ENCODE peak calls at places on chromosomes 12 and 14, in eight cellular contexts. B is fibroblast of lung, Y is mesenchymal stem cell, H is astrocyte, L is kidney, S is neural progenitor cell, D is PC-3, O is SK-N-SH. A is an unnamed sample. For H3K36me3, the result is how much of the 10 kb centered on the place peaks cover.

GRCh38 chr14:93008381-93008780 is 85.4 kb downstream of the CHGA start:
- DNase-seq in Y (no peak), S (no peak), H (peak), D (peak), L (no peak), B (peak), O (peak), A (no peak)

GRCh38 chr12:49945394-49946080 is 5.0 kb upstream of the AQP2 start:
- DNase-seq in Y (peak), B (peak), H (peak), L (peak), O (peak), S (peak), D (peak), A (peak)

GRCh38 chr12:3658327-3659163 is 94.4 kb downstream of the CRACR2A start:
- DNase-seq in B (peak), D (peak), O (no peak), L (no peak), Y (peak), H (no peak), S (peak), A (peak)

GRCh38 chr12:121038861-121039654 is at the start of gene OASL:
- DNase-seq in B (peak), S (no peak), L (no peak), D (peak), H (no peak), O (peak), Y (no peak), A (peak)

GRCh38 chr14:34181308-34181707 is 230.4 kb upstream of the EGLN3 start:
- DNase-seq in S (peak), D (no peak), Y (no peak), L (no peak), O (no peak), H (no peak), B (no peak), A (no peak)

GRCh38 chr12:119949594-119949993 is 39.4 kb upstream of the BICDL1 start:
- DNase-seq in L (no peak), H (no peak), O (no peak), Y (no peak), S (no peak), B (no peak), D (no peak), A (peak)

GRCh38 chr12:64569923-64570595 is 40.2 kb upstream of the RASSF3 start:
- DNase-seq in S (no peak), O (no peak), L (no peak), H (no peak), Y (no peak), D (no peak), B (peak), A (peak)

GRCh38 chr14:51817326-51817725 is 43.1 kb upstream of the GNG2 start:
- DNase-seq in Y (no peak), S (no peak), H (no peak), L (no peak), D (no peak), B (no peak), O (no peak), A (no peak)

GRCh38 chr12:105479710-105480109 is 149.2 kb downstream of the C12orf75 start:
- DNase-seq in D (no peak), Y (no peak), S (no peak), L (no peak), B (no peak), O (no peak), H (no peak), A (no peak)

GRCh38 chr12:546265-546919 is 86.7 kb downstream of the B4GALNT3 start:
- DNase-seq in S (no peak), D (no peak), O (no peak), L (no peak), Y (no peak), B (no peak), H (no peak), A (no peak)

GRCh38 chr14:39025810-39026627 is 77.0 kb downstream of the SEC23A start:
- DNase-seq in B (no peak), S (no peak), L (no peak), O (no peak), H (no peak), Y (peak), D (no peak), A (no peak)

GRCh38 chr14:20791199-20791996 is 10.3 kb downstream of the RNASE6 start:
- DNase-seq in O (no peak), S (no peak), B (no peak), Y (no peak), H (no peak), L (no peak), D (no peak), A (no peak)

GRCh38 chr14:63517354-63517753 is 25.8 kb downstream of the PPP2R5E start:
- DNase-seq in O (no peak), S (no peak), Y (no peak), L (no peak), B (no peak), H (no peak), D (no peak), A (no peak)

GRCh38 chr14:70662816-70663215 is 21.1 kb downstream of the TTC9 start:
- DNase-seq in B (no peak), O (no peak), D (peak), Y (no peak), S (no peak), L (no peak), H (no peak), A (no peak)

GRCh38 chr14:101504096-101504948 is 57.0 kb upstream of the DIO3 start:
- DNase-seq in Y (no peak), H (no peak), O (no peak), S (no peak), B (no peak), L (peak), D (no peak), A (no peak)

GRCh38 chr14:104766256-104766862 is 13.4 kb downstream of the SIVA1 start:
- DNase-seq in O (no peak), B (no peak), Y (no peak), H (no peak), S (no peak), D (no peak), L (no peak), A (no peak)

GRCh38 chr12:77357654-77358053 is 292.3 kb upstream of the E2F7 start:
- DNase-seq in O (no peak), L (no peak), B (no peak), S (no peak), D (peak), H (no peak), Y (no peak), A (no peak)

GRCh38 chr12:31820832-31821231 is 92.0 kb upstream of the AMN1 start:
- DNase-seq in B (no peak), Y (no peak), L (no peak), S (no peak), O (no peak), D (no peak), H (no peak), A (no peak)

GRCh38 chr14:94009767-94010166 is 12.7 kb downstream of the CCDC197 start:
- DNase-seq in B (peak), L (peak), S (no peak), O (no peak), D (peak), H (peak), Y (no peak), A (no peak)

GRCh38 chr14:96204151-96205058 is at the start of gene BDKRB2:
- DNase-seq in D (peak), L (peak), O (peak), Y (peak), S (peak), B (peak), H (peak), A (no peak)

GRCh38 chr12:5633102-5633501 is 201.2 kb downstream of the NTF3 start:
- DNase-seq in D (no peak), O (no peak), L (no peak), B (no peak), Y (no peak), H (no peak), S (no peak), A (no peak)

GRCh38 chr14:92447416-92448197 is 66.0 kb upstream of the RIN3 start:
- DNase-seq in B (no peak), L (no peak), D (no peak), H (no peak), Y (no peak), O (no peak), S (no peak), A (no peak)

GRCh38 chr12:6540181-6540877 is 6.0 kb downstream of the GAPDH start:
- DNase-seq in B (peak), S (peak), O (peak), H (peak), L (peak), D (peak), Y (peak), A (peak)

GRCh38 chr14:92252291-92252690 is 70.7 kb upstream of the SLC24A4 start:
- DNase-seq in D (no peak), B (no peak), L (no peak), Y (no peak), O (no peak), H (no peak), S (no peak), A (no peak)

GRCh38 chr12:45518516-45519235 is 210.8 kb upstream of the ARID2 start:
- DNase-seq in H (no peak), Y (no peak), L (no peak), O (peak), D (no peak), S (no peak), B (no peak), A (no peak)

GRCh38 chr14:68702578-68702977 is 90.3 kb downstream of the ZFP36L1 start:
- DNase-seq in D (no peak), O (no peak), B (no peak), S (no peak), L (no peak), H (no peak), Y (no peak), A (no peak)

GRCh38 chr12:116959845-116960514 is 49.2 kb downstream of the FBXW8 start:
- DNase-seq in D (peak), Y (no peak), O (peak), L (no peak), B (no peak), H (peak), S (no peak), A (no peak)

GRCh38 chr12:124094733-124095132 is 121.7 kb downstream of the ZNF664 start:
- DNase-seq in H (no peak), B (no peak), Y (no peak), L (no peak), D (peak), S (no peak), O (no peak), A (no peak)

GRCh38 chr14:100564506-100564905 is 22.7 kb downstream of the BEGAIN start:
- DNase-seq in B (no peak), Y (no peak), S (no peak), H (no peak), L (no peak), O (no peak), D (no peak), A (no peak)

GRCh38 chr12:117076410-117077372 is 22.5 kb downstream of the TESC start:
- DNase-seq in D (peak), H (no peak), Y (no peak), L (peak), B (no peak), O (no peak), S (no peak), A (no peak)

GRCh38 chr12:28513983-28514382 is 323.7 kb downstream of the CCDC91 start:
- DNase-seq in L (no peak), Y (no peak), O (no peak), D (no peak), S (no peak), B (no peak), H (no peak), A (no peak)

GRCh38 chr12:28512876-28513275 is 322.6 kb downstream of the CCDC91 start:
- DNase-seq in D (no peak), Y (no peak), B (no peak), H (no peak), O (no peak), L (no peak), S (no peak), A (no peak)

DNA sequence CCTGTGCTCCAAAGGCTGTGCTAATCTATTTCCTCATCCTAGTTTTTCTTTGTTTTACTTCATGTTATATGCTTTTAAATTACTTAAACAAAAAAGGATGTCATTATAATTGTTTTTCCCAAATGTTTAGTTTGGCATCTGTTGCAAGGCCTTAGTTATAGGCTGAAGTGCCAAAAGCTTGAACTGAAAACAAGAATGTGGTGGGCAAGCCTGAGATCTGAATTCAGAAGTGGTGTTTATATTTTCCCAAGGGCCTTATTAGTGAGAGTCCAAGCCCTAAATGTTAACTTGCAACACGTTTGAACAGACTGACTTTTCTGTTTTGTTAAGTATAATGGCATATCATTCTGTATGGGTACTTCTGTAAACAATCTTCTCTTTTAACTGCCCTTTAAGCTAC is 326.8 kb downstream of the CCDC91 start:
- DNase-seq in Y (no peak), B (no peak), O (no peak), D (no peak), S (no peak), H (no peak), L (no peak), A (no peak)
- H3K27ac ChIP-seq in Y (no peak), B (no peak), O (no peak), D (no peak), S (no peak), H (no peak), L (no peak), A (no peak)

DNA sequence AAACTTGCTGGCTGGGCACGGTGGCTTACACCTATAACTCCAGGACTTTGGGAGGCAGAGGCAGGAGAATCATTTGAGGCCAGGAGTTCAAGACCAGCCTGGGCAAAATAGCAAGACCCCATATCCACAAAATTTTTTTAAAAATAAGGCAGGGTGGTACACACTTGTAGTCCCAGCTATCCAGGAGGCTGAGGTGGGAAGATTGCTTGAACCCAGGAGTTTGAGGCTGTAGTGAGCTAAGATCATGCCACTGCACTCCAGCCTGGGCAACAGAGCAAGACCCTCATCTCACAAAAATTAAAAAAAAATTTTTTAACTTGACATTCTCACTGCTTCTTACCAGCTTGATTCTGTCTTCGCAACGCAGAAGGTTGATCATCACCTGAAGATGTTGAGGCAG is 39.5 kb downstream of the SSH1 start:
- DNase-seq in Y (no peak), B (no peak), L (no peak), O (no peak), D (no peak), S (no peak), H (no peak), A (no peak)
- H3K36me3 ChIP-seq in Y (half or more), B (under half), L (under half), O (half or more), D (half or more), S (under half), H (half or more), A (under half)

DNA sequence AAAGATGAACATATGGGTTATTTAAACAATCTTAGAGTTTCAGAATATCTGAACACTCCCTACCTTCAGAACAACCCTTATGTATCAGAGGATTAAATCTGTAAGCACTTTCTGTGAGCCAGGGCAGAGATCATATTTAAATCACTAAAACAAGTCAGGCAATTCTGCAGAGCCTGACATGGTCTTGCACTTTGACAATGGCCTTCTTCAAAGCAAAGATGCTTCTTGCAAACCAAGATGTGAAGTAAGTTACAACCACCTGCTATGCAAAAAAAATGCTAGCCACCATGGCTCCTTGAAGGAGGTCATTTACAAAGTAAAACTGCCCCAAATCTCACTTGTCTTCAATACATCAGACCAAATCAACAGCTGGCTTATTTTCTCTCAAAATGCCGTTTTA is 3.2 kb downstream of the PPP1CC start:
- DNase-seq in Y (no peak), L (no peak), D (no peak), S (no peak), H (no peak), O (no peak), B (no peak), A (peak)
- H3K9ac ChIP-seq in Y (peak), L (no peak), D (no peak), S (peak), H (peak), O (no peak), B (no peak), A (peak)

GRCh38 chr12:126171936-126172559 is 1106.8 kb downstream of the AACS start:
- DNase-seq in B (no peak), H (no peak), D (no peak), O (no peak), S (no peak), Y (no peak), L (no peak), A (no peak)
- H3K27ac ChIP-seq in B (no peak), H (no peak), D (no peak), O (no peak), S (no peak), Y (no peak), L (no peak), A (no peak)

DNA sequence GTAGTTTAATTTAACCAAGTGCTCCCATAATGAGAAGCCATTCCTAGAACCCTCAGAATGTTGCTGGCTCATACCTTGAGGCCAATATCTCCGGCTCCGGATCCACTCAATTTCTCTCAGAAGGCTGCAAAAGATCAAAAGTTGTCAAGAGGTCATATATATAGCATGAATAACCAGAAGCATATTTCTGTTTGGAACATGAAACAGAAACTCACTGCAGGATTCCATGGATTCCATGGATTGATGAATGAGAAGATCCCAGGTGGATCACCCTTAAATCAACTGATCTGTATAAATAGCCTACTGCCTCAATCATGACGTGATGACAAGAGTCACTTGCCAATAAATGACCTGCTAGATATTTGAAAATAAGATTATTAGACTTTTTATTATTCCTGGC is 3.3 kb upstream of the NT5DC3 start:
- DNase-seq in S (no peak), B (no peak), D (no peak), L (no peak), O (no peak), Y (no peak), H (no peak), A (no peak)
- H3K36me3 ChIP-seq in S (under half), B (under half), D (under half), L (under half), O (under half), Y (under half), H (under half), A (under half)

GRCh38 chr12:68789144-68789878 is 18.7 kb upstream of the MDM2 start:
- DNase-seq in H (no peak), S (no peak), B (no peak), D (no peak), O (no peak), L (no peak), Y (no peak), A (peak)

GRCh38 chr12:68790952-68791234 is 17.1 kb upstream of the MDM2 start:
- DNase-seq in L (no peak), D (no peak), B (no peak), Y (no peak), H (no peak), O (no peak), S (no peak), A (no peak)

GRCh38 chr12:68790081-68790951 is 17.7 kb upstream of the MDM2 start:
- DNase-seq in B (no peak), S (no peak), L (no peak), Y (no peak), O (no peak), D (no peak), H (no peak), A (peak)

GRCh38 chr12:68786929-68787328 is 21.0 kb upstream of the MDM2 start:
- DNase-seq in O (no peak), S (no peak), Y (no peak), B (no peak), D (no peak), H (no peak), L (no peak), A (peak)

DNA sequence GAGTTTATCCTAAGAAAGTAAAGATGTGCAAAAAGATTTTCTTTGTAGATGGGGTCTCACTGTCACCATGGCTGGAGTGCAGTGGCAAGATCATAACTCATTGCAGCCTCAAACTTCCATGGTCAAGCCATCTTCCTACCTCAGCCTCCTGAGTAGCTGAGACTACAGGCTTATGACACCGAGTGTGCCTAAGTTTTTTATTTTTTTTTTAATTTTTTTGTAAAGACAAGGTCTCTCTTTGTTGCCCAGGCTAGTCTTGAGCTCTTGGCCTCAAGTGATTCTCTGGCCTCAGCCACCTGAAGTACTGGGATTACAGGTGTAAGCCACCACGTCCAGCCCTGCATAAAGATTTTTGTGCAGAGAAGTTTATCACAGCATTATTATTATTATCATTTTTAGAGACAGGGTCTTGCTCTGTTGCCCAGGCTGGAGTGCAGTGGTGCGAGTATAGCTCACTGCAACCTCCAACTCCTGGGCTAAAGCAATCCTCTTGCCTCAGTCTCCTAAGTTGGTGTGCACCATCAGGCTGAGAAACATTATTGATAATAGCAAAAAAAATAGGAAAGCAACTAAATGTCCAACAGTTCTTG is 19.3 kb upstream of the MDM2 start:
- DNase-seq in B (no peak), D (no peak), S (no peak), H (no peak), L (no peak), O (no peak), Y (no peak), A (peak)
- H3K9ac ChIP-seq in B (no peak), D (no peak), S (no peak), H (no peak), L (no peak), O (no peak), Y (no peak), A (no peak)